ENCODE peak calls at places on chromosomes 4 and X, in ten cellular contexts. One of them, this sample, is unnamed.

GRCh38 chrX:41596586-41596985 is 92.2 kb upstream of the GPR34 start:
- DNase-seq in AML-193: no peak
- DNase-seq in lower lobe of right lung: no peak
- DNase-seq in non-pigmented ciliary epithelial cell: no peak
- DNase-seq in NCI-H1417: no peak
- DNase-seq in neural crest cell: no peak
- DNase-seq in uterus: no peak
- DNase-seq in nucleus accumbens: no peak
- DNase-seq in posterior vena cava: no peak
- DNase-seq in HEK293T: no peak
- DNase-seq in this sample: no peak

GRCh38 chr4:153409924-153410501 is 56.1 kb upstream of the TMEM131L start:
- DNase-seq in AML-193: no peak
- DNase-seq in lower lobe of right lung: no peak
- DNase-seq in non-pigmented ciliary epithelial cell: no peak
- DNase-seq in NCI-H1417: no peak
- DNase-seq in neural crest cell: no peak
- DNase-seq in uterus: no peak
- DNase-seq in nucleus accumbens: no peak
- DNase-seq in posterior vena cava: no peak
- DNase-seq in HEK293T: no peak
- DNase-seq in this sample: no peak

GRCh38 chr4:77525538-77525937 is 80.1 kb upstream of the CXCL13 start:
- DNase-seq in AML-193: no peak
- DNase-seq in lower lobe of right lung: no peak
- DNase-seq in non-pigmented ciliary epithelial cell: no peak
- DNase-seq in NCI-H1417: no peak
- DNase-seq in neural crest cell: no peak
- DNase-seq in uterus: no peak
- DNase-seq in nucleus accumbens: no peak
- DNase-seq in posterior vena cava: no peak
- DNase-seq in HEK293T: no peak
- DNase-seq in this sample: no peak

GRCh38 chrX:138925330-138925729 is 213.8 kb upstream of the FGF13 start:
- DNase-seq in AML-193: no peak
- DNase-seq in lower lobe of right lung: no peak
- DNase-seq in non-pigmented ciliary epithelial cell: peak
- DNase-seq in NCI-H1417: no peak
- DNase-seq in neural crest cell: no peak
- DNase-seq in uterus: no peak
- DNase-seq in nucleus accumbens: peak
- DNase-seq in posterior vena cava: no peak
- DNase-seq in HEK293T: no peak
- DNase-seq in this sample: peak

GRCh38 chr4:86898562-86898961 is 6.3 kb upstream of the C4orf36 start:
- DNase-seq in AML-193: peak
- DNase-seq in lower lobe of right lung: no peak
- DNase-seq in non-pigmented ciliary epithelial cell: no peak
- DNase-seq in NCI-H1417: no peak
- DNase-seq in neural crest cell: no peak
- DNase-seq in uterus: no peak
- DNase-seq in nucleus accumbens: no peak
- DNase-seq in posterior vena cava: no peak
- DNase-seq in HEK293T: no peak
- DNase-seq in this sample: no peak

GRCh38 chr4:4308800-4309441 is 18.9 kb downstream of the ZBTB49 start:
- DNase-seq in AML-193: no peak
- DNase-seq in lower lobe of right lung: no peak
- DNase-seq in non-pigmented ciliary epithelial cell: peak
- DNase-seq in NCI-H1417: no peak
- DNase-seq in neural crest cell: no peak
- DNase-seq in uterus: no peak
- DNase-seq in nucleus accumbens: no peak
- DNase-seq in posterior vena cava: no peak
- DNase-seq in HEK293T: no peak
- DNase-seq in this sample: no peak

GRCh38 chr4:97646997-97647396 is 496.3 kb downstream of the STPG2 start:
- DNase-seq in AML-193: no peak
- DNase-seq in lower lobe of right lung: no peak
- DNase-seq in non-pigmented ciliary epithelial cell: peak
- DNase-seq in NCI-H1417: no peak
- DNase-seq in neural crest cell: no peak
- DNase-seq in uterus: no peak
- DNase-seq in nucleus accumbens: no peak
- DNase-seq in posterior vena cava: no peak
- DNase-seq in HEK293T: no peak
- DNase-seq in this sample: no peak

GRCh38 chrX:45801554-45801953 is 600.9 kb upstream of the DIPK2B start:
- DNase-seq in AML-193: peak
- DNase-seq in lower lobe of right lung: no peak
- DNase-seq in non-pigmented ciliary epithelial cell: no peak
- DNase-seq in NCI-H1417: peak
- DNase-seq in neural crest cell: no peak
- DNase-seq in uterus: no peak
- DNase-seq in nucleus accumbens: no peak
- DNase-seq in posterior vena cava: no peak
- DNase-seq in HEK293T: no peak
- DNase-seq in this sample: no peak

GRCh38 chrX:19866626-19867410 is 20.6 kb downstream of the SH3KBP1 start:
- DNase-seq in AML-193: peak
- DNase-seq in lower lobe of right lung: no peak
- DNase-seq in non-pigmented ciliary epithelial cell: no peak
- DNase-seq in NCI-H1417: no peak
- DNase-seq in neural crest cell: no peak
- DNase-seq in uterus: no peak
- DNase-seq in nucleus accumbens: no peak
- DNase-seq in posterior vena cava: no peak
- DNase-seq in HEK293T: no peak
- DNase-seq in this sample: peak

GRCh38 chr4:3393171-3393570 is 48.6 kb upstream of the HGFAC start:
- DNase-seq in AML-193: no peak
- DNase-seq in lower lobe of right lung: no peak
- DNase-seq in non-pigmented ciliary epithelial cell: no peak
- DNase-seq in NCI-H1417: no peak
- DNase-seq in neural crest cell: no peak
- DNase-seq in uterus: no peak
- DNase-seq in nucleus accumbens: no peak
- DNase-seq in posterior vena cava: no peak
- DNase-seq in HEK293T: no peak
- DNase-seq in this sample: no peak

GRCh38 chr4:95388911-95389310 is 159.9 kb downstream of the UNC5C start:
- DNase-seq in AML-193: no peak
- DNase-seq in lower lobe of right lung: no peak
- DNase-seq in non-pigmented ciliary epithelial cell: no peak
- DNase-seq in NCI-H1417: no peak
- DNase-seq in neural crest cell: no peak
- DNase-seq in uterus: no peak
- DNase-seq in nucleus accumbens: no peak
- DNase-seq in posterior vena cava: no peak
- DNase-seq in HEK293T: no peak
- DNase-seq in this sample: no peak

GRCh38 chrX:133215017-133215416 is 3.1 kb downstream of the TFDP3 start:
- DNase-seq in AML-193: no peak
- DNase-seq in lower lobe of right lung: no peak
- DNase-seq in non-pigmented ciliary epithelial cell: no peak
- DNase-seq in NCI-H1417: no peak
- DNase-seq in neural crest cell: no peak
- DNase-seq in uterus: no peak
- DNase-seq in nucleus accumbens: no peak
- DNase-seq in posterior vena cava: no peak
- DNase-seq in HEK293T: no peak
- DNase-seq in this sample: no peak

GRCh38 chr4:97770222-97770621 is 373.1 kb downstream of the STPG2 start:
- DNase-seq in AML-193: no peak
- DNase-seq in lower lobe of right lung: no peak
- DNase-seq in non-pigmented ciliary epithelial cell: no peak
- DNase-seq in NCI-H1417: no peak
- DNase-seq in neural crest cell: no peak
- DNase-seq in uterus: no peak
- DNase-seq in nucleus accumbens: no peak
- DNase-seq in posterior vena cava: no peak
- DNase-seq in HEK293T: no peak
- DNase-seq in this sample: no peak

GRCh38 chr4:151013491-151013890 is 1.6 kb downstream of the LRBA start:
- DNase-seq in AML-193: no peak
- DNase-seq in lower lobe of right lung: no peak
- DNase-seq in non-pigmented ciliary epithelial cell: no peak
- DNase-seq in NCI-H1417: no peak
- DNase-seq in neural crest cell: no peak
- DNase-seq in uterus: no peak
- DNase-seq in nucleus accumbens: no peak
- DNase-seq in posterior vena cava: no peak
- DNase-seq in HEK293T: no peak
- DNase-seq in this sample: no peak

GRCh38 chr4:76630748-76631147 is 195.7 kb downstream of the SHROOM3 start:
- DNase-seq in AML-193: no peak
- DNase-seq in lower lobe of right lung: no peak
- DNase-seq in non-pigmented ciliary epithelial cell: no peak
- DNase-seq in NCI-H1417: peak
- DNase-seq in neural crest cell: no peak
- DNase-seq in uterus: no peak
- DNase-seq in nucleus accumbens: no peak
- DNase-seq in posterior vena cava: no peak
- DNase-seq in HEK293T: no peak
- DNase-seq in this sample: no peak

GRCh38 chrX:55663584-55663983 is 40.4 kb downstream of the FOXR2 start:
- DNase-seq in AML-193: no peak
- DNase-seq in lower lobe of right lung: no peak
- DNase-seq in non-pigmented ciliary epithelial cell: no peak
- DNase-seq in NCI-H1417: no peak
- DNase-seq in neural crest cell: no peak
- DNase-seq in uterus: no peak
- DNase-seq in nucleus accumbens: no peak
- DNase-seq in posterior vena cava: no peak
- DNase-seq in HEK293T: no peak
- DNase-seq in this sample: no peak